ENCODE peak calls at places on chromosomes 2 and 18, in eight cellular contexts. One of them, this sample, is unnamed.
A peak's percentile ranks its signal among the peaks of the same experiment; 100 is the strongest.

GRCh38 chr18:35491689-35492077 is 6.1 kb downstream of the INO80C start:
- DNase-seq in mucosa of descending colon: no peak
- DNase-seq in A549: no peak
- DNase-seq in right atrium auricular region: no peak
- DNase-seq in osteocyte: no peak
- DNase-seq in heart right ventricle: no peak
- DNase-seq in fibroblast of the aortic adventitia: no peak
- DNase-seq in GM12865: no peak
- DNase-seq in this sample: no peak

GRCh38 chr2:225422145-225422544 is 22.6 kb downstream of the NYAP2 start:
- DNase-seq in mucosa of descending colon: no peak
- DNase-seq in A549: no peak
- DNase-seq in right atrium auricular region: no peak
- DNase-seq in osteocyte: no peak
- DNase-seq in heart right ventricle: no peak
- DNase-seq in fibroblast of the aortic adventitia: no peak
- DNase-seq in GM12865: no peak
- DNase-seq in this sample: no peak

GRCh38 chr2:160574472-160575140 is 81.0 kb upstream of the RBMS1 start:
- DNase-seq in mucosa of descending colon: no peak
- DNase-seq in A549: peak; percentile 65
- DNase-seq in right atrium auricular region: no peak
- DNase-seq in osteocyte: no peak
- DNase-seq in heart right ventricle: no peak
- DNase-seq in fibroblast of the aortic adventitia: peak; percentile 89
- DNase-seq in GM12865: no peak
- DNase-seq in this sample: no peak

GRCh38 chr2:196453613-196454047 is 185.9 kb upstream of the CCDC150 start:
- DNase-seq in mucosa of descending colon: no peak
- DNase-seq in A549: peak; percentile 59
- DNase-seq in right atrium auricular region: no peak
- DNase-seq in osteocyte: no peak
- DNase-seq in heart right ventricle: peak; percentile 67
- DNase-seq in fibroblast of the aortic adventitia: peak; percentile 87
- DNase-seq in GM12865: peak; percentile 84
- DNase-seq in this sample: no peak

GRCh38 chr2:241762933-241763369 is 13.7 kb upstream of the GAL3ST2 start:
- DNase-seq in mucosa of descending colon: no peak
- DNase-seq in A549: no peak
- DNase-seq in right atrium auricular region: no peak
- DNase-seq in osteocyte: no peak
- DNase-seq in heart right ventricle: no peak
- DNase-seq in fibroblast of the aortic adventitia: no peak
- DNase-seq in GM12865: peak; percentile 75
- DNase-seq in this sample: no peak

GRCh38 chr2:68620762-68621161 is 22.6 kb upstream of the PROKR1 start:
- DNase-seq in mucosa of descending colon: no peak
- DNase-seq in A549: no peak
- DNase-seq in right atrium auricular region: no peak
- DNase-seq in osteocyte: no peak
- DNase-seq in heart right ventricle: no peak
- DNase-seq in fibroblast of the aortic adventitia: no peak
- DNase-seq in GM12865: no peak
- DNase-seq in this sample: no peak

GRCh38 chr18:48711651-48712486 is 173.0 kb downstream of the CTIF start:
- DNase-seq in mucosa of descending colon: no peak
- DNase-seq in A549: peak; percentile 34
- DNase-seq in right atrium auricular region: peak; percentile 74
- DNase-seq in osteocyte: no peak
- DNase-seq in heart right ventricle: peak; percentile 69
- DNase-seq in fibroblast of the aortic adventitia: peak; percentile 51
- DNase-seq in GM12865: peak; percentile 69
- DNase-seq in this sample: no peak

GRCh38 chr2:60066971-60067370 is 486.5 kb downstream of the BCL11A start:
- DNase-seq in mucosa of descending colon: no peak
- DNase-seq in A549: no peak
- DNase-seq in right atrium auricular region: no peak
- DNase-seq in osteocyte: no peak
- DNase-seq in heart right ventricle: no peak
- DNase-seq in fibroblast of the aortic adventitia: no peak
- DNase-seq in GM12865: no peak
- DNase-seq in this sample: no peak

GRCh38 chr2:179596018-179596417 is 265.4 kb downstream of the ZNF385B start:
- DNase-seq in mucosa of descending colon: no peak
- DNase-seq in A549: no peak
- DNase-seq in right atrium auricular region: no peak
- DNase-seq in osteocyte: no peak
- DNase-seq in heart right ventricle: no peak
- DNase-seq in fibroblast of the aortic adventitia: peak; percentile 73
- DNase-seq in GM12865: no peak
- DNase-seq in this sample: no peak

GRCh38 chr2:219402665-219403515 is 15.2 kb upstream of the DNPEP start:
- DNase-seq in mucosa of descending colon: no peak
- DNase-seq in A549: peak; percentile 84
- DNase-seq in right atrium auricular region: peak; percentile 80
- DNase-seq in osteocyte: no peak
- DNase-seq in heart right ventricle: peak; percentile 75
- DNase-seq in fibroblast of the aortic adventitia: peak; percentile 92
- DNase-seq in GM12865: peak; percentile 70
- DNase-seq in this sample: peak; percentile 64

GRCh38 chr2:218431878-218432277 is 13.0 kb downstream of the VIL1 start:
- DNase-seq in mucosa of descending colon: no peak
- DNase-seq in A549: no peak
- DNase-seq in right atrium auricular region: no peak
- DNase-seq in osteocyte: no peak
- DNase-seq in heart right ventricle: no peak
- DNase-seq in fibroblast of the aortic adventitia: no peak
- DNase-seq in GM12865: no peak
- DNase-seq in this sample: no peak

GRCh38 chr2:101348851-101349250 is 38.5 kb downstream of the CREG2 start:
- DNase-seq in mucosa of descending colon: no peak
- DNase-seq in A549: no peak
- DNase-seq in right atrium auricular region: no peak
- DNase-seq in osteocyte: no peak
- DNase-seq in heart right ventricle: no peak
- DNase-seq in fibroblast of the aortic adventitia: no peak
- DNase-seq in GM12865: no peak
- DNase-seq in this sample: no peak
- TF ChIP-seq CTCF in mucosa of descending colon: no peak
- TF ChIP-seq CTCF in A549: no peak
- TF ChIP-seq CTCF in right atrium auricular region: no peak
- TF ChIP-seq CTCF in osteocyte: no peak
- TF ChIP-seq CTCF in heart right ventricle: no peak
- TF ChIP-seq CTCF in fibroblast of the aortic adventitia: no peak
- TF ChIP-seq CTCF in GM12865: no peak
- TF ChIP-seq CTCF in this sample: no peak

GRCh38 chr18:50057009-50057408 is 137.9 kb downstream of the MYO5B start:
- DNase-seq in mucosa of descending colon: no peak
- DNase-seq in A549: no peak
- DNase-seq in right atrium auricular region: no peak
- DNase-seq in osteocyte: no peak
- DNase-seq in heart right ventricle: no peak
- DNase-seq in fibroblast of the aortic adventitia: no peak
- DNase-seq in GM12865: no peak
- DNase-seq in this sample: no peak

GRCh38 chr18:50053142-50053541 is 141.8 kb downstream of the MYO5B start:
- DNase-seq in mucosa of descending colon: no peak
- DNase-seq in A549: no peak
- DNase-seq in right atrium auricular region: no peak
- DNase-seq in osteocyte: no peak
- DNase-seq in heart right ventricle: no peak
- DNase-seq in fibroblast of the aortic adventitia: no peak
- DNase-seq in GM12865: no peak
- DNase-seq in this sample: no peak

GRCh38 chr18:50055474-50055873 is 139.5 kb downstream of the MYO5B start:
- DNase-seq in mucosa of descending colon: no peak
- DNase-seq in A549: no peak
- DNase-seq in right atrium auricular region: no peak
- DNase-seq in osteocyte: no peak
- DNase-seq in heart right ventricle: no peak
- DNase-seq in fibroblast of the aortic adventitia: no peak
- DNase-seq in GM12865: no peak
- DNase-seq in this sample: no peak

GRCh38 chr18:50056185-50056584 is 138.8 kb downstream of the MYO5B start:
- DNase-seq in mucosa of descending colon: no peak
- DNase-seq in A549: no peak
- DNase-seq in right atrium auricular region: no peak
- DNase-seq in osteocyte: no peak
- DNase-seq in heart right ventricle: no peak
- DNase-seq in fibroblast of the aortic adventitia: no peak
- DNase-seq in GM12865: no peak
- DNase-seq in this sample: no peak

DNA sequence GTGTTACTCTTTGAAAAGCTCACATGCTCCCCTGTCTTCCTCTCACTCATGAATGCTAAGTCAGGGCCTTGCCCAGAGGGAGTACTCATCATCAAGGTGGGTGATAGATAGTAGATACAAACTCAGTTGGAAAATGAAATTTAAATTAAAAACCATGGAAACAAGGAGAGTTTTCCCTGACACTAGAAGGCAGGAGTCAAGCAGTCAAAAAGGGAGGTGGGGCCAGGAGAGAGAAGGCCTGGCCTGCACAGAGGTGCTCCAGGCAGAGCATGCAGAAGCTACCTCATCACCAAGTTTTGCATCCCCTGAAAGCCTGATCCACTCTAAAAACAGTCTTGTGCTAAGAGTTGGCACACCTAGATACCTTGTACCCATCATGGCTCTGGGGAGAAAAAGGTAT is 143.7 kb downstream of the MYO5B start:
- DNase-seq in mucosa of descending colon: no peak
- DNase-seq in A549: peak; percentile 13
- DNase-seq in right atrium auricular region: no peak
- DNase-seq in osteocyte: no peak
- DNase-seq in heart right ventricle: no peak
- DNase-seq in fibroblast of the aortic adventitia: no peak
- DNase-seq in GM12865: no peak
- DNase-seq in this sample: no peak
- TF ChIP-seq CTCF in mucosa of descending colon: no peak
- TF ChIP-seq CTCF in A549: peak; percentile 19
- TF ChIP-seq CTCF in right atrium auricular region: no peak
- TF ChIP-seq CTCF in osteocyte: no peak
- TF ChIP-seq CTCF in heart right ventricle: no peak
- TF ChIP-seq CTCF in fibroblast of the aortic adventitia: no peak
- TF ChIP-seq CTCF in GM12865: peak; percentile 4
- TF ChIP-seq CTCF in this sample: no peak

DNA sequence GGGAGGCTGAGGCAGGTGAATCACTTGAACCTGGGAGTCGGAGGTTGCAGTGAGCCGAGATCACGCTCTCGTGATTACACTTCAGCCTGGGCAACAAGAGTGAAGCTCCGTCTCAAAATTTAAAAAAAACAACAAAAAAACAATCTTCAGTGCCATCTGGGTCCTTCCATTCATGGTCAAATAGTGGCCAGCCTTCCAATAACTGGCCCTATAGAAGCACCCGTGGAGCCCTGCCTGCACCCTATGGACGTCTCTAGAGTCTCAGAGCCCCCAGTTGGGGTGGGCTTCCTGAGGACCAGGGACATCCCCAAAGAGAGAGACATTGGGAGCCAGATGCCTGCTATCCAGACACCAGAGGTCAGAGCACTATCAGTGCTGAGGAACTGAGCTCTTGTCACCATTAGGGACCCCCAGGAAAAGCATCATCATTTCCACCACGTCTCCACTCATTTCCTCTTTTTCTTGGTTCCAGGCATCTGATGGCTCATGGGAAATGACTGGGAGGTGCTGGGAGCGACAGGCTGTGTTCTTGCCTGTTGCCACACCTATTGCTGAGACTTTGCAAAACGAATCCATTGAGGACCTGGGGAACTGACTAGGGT is 9.4 kb downstream of the NEU2 start:
- DNase-seq in mucosa of descending colon: no peak
- DNase-seq in A549: no peak
- DNase-seq in right atrium auricular region: no peak
- DNase-seq in osteocyte: no peak
- DNase-seq in heart right ventricle: no peak
- DNase-seq in fibroblast of the aortic adventitia: no peak
- DNase-seq in GM12865: no peak
- DNase-seq in this sample: no peak
- TF ChIP-seq CTCF in mucosa of descending colon: no peak
- TF ChIP-seq CTCF in A549: no peak
- TF ChIP-seq CTCF in right atrium auricular region: no peak
- TF ChIP-seq CTCF in osteocyte: no peak
- TF ChIP-seq CTCF in heart right ventricle: no peak
- TF ChIP-seq CTCF in fibroblast of the aortic adventitia: no peak
- TF ChIP-seq CTCF in GM12865: no peak
- TF ChIP-seq CTCF in this sample: no peak

GRCh38 chr2:230865766-230866703 is 1.3 kb downstream of the ITM2C start:
- DNase-seq in mucosa of descending colon: peak; percentile 94
- DNase-seq in A549: no peak
- DNase-seq in right atrium auricular region: no peak
- DNase-seq in osteocyte: peak; percentile 85
- DNase-seq in heart right ventricle: no peak
- DNase-seq in fibroblast of the aortic adventitia: no peak
- DNase-seq in GM12865: peak; percentile 41
- DNase-seq in this sample: no peak

GRCh38 chr2:230863442-230864121 is 1.2 kb upstream of the ITM2C start:
- DNase-seq in mucosa of descending colon: no peak
- DNase-seq in A549: no peak
- DNase-seq in right atrium auricular region: no peak
- DNase-seq in osteocyte: peak; percentile 56
- DNase-seq in heart right ventricle: no peak
- DNase-seq in fibroblast of the aortic adventitia: no peak
- DNase-seq in GM12865: no peak
- DNase-seq in this sample: no peak

GRCh38 chr2:230865324-230865765 is 603 bp downstream of the ITM2C start:
- DNase-seq in mucosa of descending colon: no peak
- DNase-seq in A549: no peak
- DNase-seq in right atrium auricular region: no peak
- DNase-seq in osteocyte: no peak
- DNase-seq in heart right ventricle: no peak
- DNase-seq in fibroblast of the aortic adventitia: no peak
- DNase-seq in GM12865: no peak
- DNase-seq in this sample: no peak

GRCh38 chr2:230864122-230864604 is 579 bp upstream of the ITM2C start:
- DNase-seq in mucosa of descending colon: no peak
- DNase-seq in A549: no peak
- DNase-seq in right atrium auricular region: no peak
- DNase-seq in osteocyte: peak; percentile 81
- DNase-seq in heart right ventricle: no peak
- DNase-seq in fibroblast of the aortic adventitia: no peak
- DNase-seq in GM12865: no peak
- DNase-seq in this sample: no peak

DNA sequence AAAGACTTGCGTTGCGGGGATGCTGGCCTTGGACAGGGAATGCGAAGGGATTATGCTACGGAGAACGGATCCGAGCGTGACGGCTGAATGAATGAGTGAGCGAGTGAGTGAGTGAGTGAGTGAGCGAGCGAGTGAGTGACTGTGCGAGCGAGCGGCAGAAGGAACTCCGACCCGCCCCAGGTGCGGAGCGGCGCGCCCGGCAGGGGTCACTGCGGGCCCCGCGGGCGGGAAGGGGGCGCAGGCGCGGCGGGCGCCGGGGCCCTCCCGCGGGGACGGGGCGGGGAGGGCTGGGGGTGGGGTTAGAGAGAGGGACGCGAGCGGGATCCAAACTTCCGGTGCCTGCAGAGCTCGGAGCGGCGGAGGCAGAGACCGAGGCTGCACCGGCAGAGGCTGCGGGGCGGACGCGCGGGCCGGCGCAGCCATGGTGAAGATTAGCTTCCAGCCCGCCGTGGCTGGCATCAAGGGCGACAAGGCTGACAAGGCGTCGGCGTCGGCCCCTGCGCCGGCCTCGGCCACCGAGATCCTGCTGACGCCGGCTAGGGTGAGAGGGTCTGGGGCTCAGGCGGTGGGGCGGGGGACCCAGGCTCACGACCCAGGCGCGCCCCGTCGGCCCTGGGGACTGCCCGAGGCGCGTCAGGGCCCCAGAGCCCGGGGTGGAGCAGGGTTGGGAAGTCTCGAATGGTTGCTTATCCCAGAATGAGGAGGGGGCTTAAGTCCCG is at the start of gene ITM2C:
- DNase-seq in mucosa of descending colon: peak; percentile 90
- DNase-seq in A549: peak; percentile 65
- DNase-seq in right atrium auricular region: no peak
- DNase-seq in osteocyte: no peak
- DNase-seq in heart right ventricle: peak; percentile 52
- DNase-seq in fibroblast of the aortic adventitia: peak; percentile 43
- DNase-seq in GM12865: peak; percentile 83
- DNase-seq in this sample: peak; percentile 64
- TF ChIP-seq CTCF in mucosa of descending colon: peak; percentile 75
- TF ChIP-seq CTCF in A549: peak; percentile 69
- TF ChIP-seq CTCF in right atrium auricular region: peak; percentile 53
- TF ChIP-seq CTCF in osteocyte: peak; percentile 46
- TF ChIP-seq CTCF in heart right ventricle: peak; percentile 26
- TF ChIP-seq CTCF in fibroblast of the aortic adventitia: peak; percentile 27
- TF ChIP-seq CTCF in GM12865: peak; percentile 66
- TF ChIP-seq CTCF in this sample: peak; percentile 58